ENCODE peak calls at places on chromosome 9, in nine cellular contexts. One of them, this sample, is unnamed.

GRCh38 chr9:105908069-105908468 is 213.7 kb downstream of the TMEM38B start:
- DNase-seq in ovary: no peak
- DNase-seq in fibroblast of mammary gland: no peak
- DNase-seq in cardiac muscle cell: no peak
- DNase-seq in tibial artery: no peak
- DNase-seq in dorsolateral prefrontal cortex: no peak
- DNase-seq in mammary epithelial cell: peak
- DNase-seq in fibroblast of pulmonary artery: no peak
- DNase-seq in foreskin fibroblast: no peak
- DNase-seq in this sample: no peak

GRCh38 chr9:135596211-135596610 is 34.7 kb downstream of the PAEP start:
- DNase-seq in ovary: no peak
- DNase-seq in fibroblast of mammary gland: no peak
- DNase-seq in cardiac muscle cell: peak
- DNase-seq in tibial artery: no peak
- DNase-seq in dorsolateral prefrontal cortex: no peak
- DNase-seq in mammary epithelial cell: no peak
- DNase-seq in fibroblast of pulmonary artery: peak
- DNase-seq in foreskin fibroblast: no peak
- DNase-seq in this sample: no peak

GRCh38 chr9:116074658-116075057 is 78.9 kb upstream of the PAPPA start:
- DNase-seq in ovary: no peak
- DNase-seq in fibroblast of mammary gland: peak
- DNase-seq in cardiac muscle cell: peak
- DNase-seq in tibial artery: no peak
- DNase-seq in dorsolateral prefrontal cortex: no peak
- DNase-seq in mammary epithelial cell: peak
- DNase-seq in fibroblast of pulmonary artery: peak
- DNase-seq in foreskin fibroblast: peak
- DNase-seq in this sample: no peak

GRCh38 chr9:113708821-113709713 is 167.0 kb upstream of the ZNF618 start:
- DNase-seq in ovary: no peak
- DNase-seq in fibroblast of mammary gland: no peak
- DNase-seq in cardiac muscle cell: no peak
- DNase-seq in tibial artery: no peak
- DNase-seq in dorsolateral prefrontal cortex: no peak
- DNase-seq in mammary epithelial cell: no peak
- DNase-seq in fibroblast of pulmonary artery: no peak
- DNase-seq in foreskin fibroblast: no peak
- DNase-seq in this sample: no peak

GRCh38 chr9:110932883-110933282 is 105.4 kb downstream of the LPAR1 start:
- DNase-seq in ovary: no peak
- DNase-seq in fibroblast of mammary gland: no peak
- DNase-seq in cardiac muscle cell: no peak
- DNase-seq in tibial artery: no peak
- DNase-seq in dorsolateral prefrontal cortex: no peak
- DNase-seq in mammary epithelial cell: no peak
- DNase-seq in fibroblast of pulmonary artery: no peak
- DNase-seq in foreskin fibroblast: no peak
- DNase-seq in this sample: no peak

GRCh38 chr9:130692365-130692764 is 1.2 kb upstream of the EXOSC2 start:
- DNase-seq in ovary: peak
- DNase-seq in fibroblast of mammary gland: peak
- DNase-seq in cardiac muscle cell: no peak
- DNase-seq in tibial artery: no peak
- DNase-seq in dorsolateral prefrontal cortex: no peak
- DNase-seq in mammary epithelial cell: no peak
- DNase-seq in fibroblast of pulmonary artery: no peak
- DNase-seq in foreskin fibroblast: no peak
- DNase-seq in this sample: no peak

GRCh38 chr9:74527718-74528117 is 30.6 kb downstream of the RORB start:
- DNase-seq in ovary: no peak
- DNase-seq in fibroblast of mammary gland: no peak
- DNase-seq in cardiac muscle cell: no peak
- DNase-seq in tibial artery: no peak
- DNase-seq in dorsolateral prefrontal cortex: no peak
- DNase-seq in mammary epithelial cell: no peak
- DNase-seq in fibroblast of pulmonary artery: no peak
- DNase-seq in foreskin fibroblast: no peak
- DNase-seq in this sample: no peak

GRCh38 chr9:135739271-135740220 is 37.6 kb downstream of the KCNT1 start:
- DNase-seq in ovary: no peak
- DNase-seq in fibroblast of mammary gland: no peak
- DNase-seq in cardiac muscle cell: no peak
- DNase-seq in tibial artery: no peak
- DNase-seq in dorsolateral prefrontal cortex: no peak
- DNase-seq in mammary epithelial cell: no peak
- DNase-seq in fibroblast of pulmonary artery: no peak
- DNase-seq in foreskin fibroblast: no peak
- DNase-seq in this sample: no peak

GRCh38 chr9:129405089-129405830 is 215.6 kb downstream of the C9orf50 start:
- DNase-seq in ovary: peak
- DNase-seq in fibroblast of mammary gland: no peak
- DNase-seq in cardiac muscle cell: peak
- DNase-seq in tibial artery: no peak
- DNase-seq in dorsolateral prefrontal cortex: no peak
- DNase-seq in mammary epithelial cell: no peak
- DNase-seq in fibroblast of pulmonary artery: peak
- DNase-seq in foreskin fibroblast: no peak
- DNase-seq in this sample: no peak

GRCh38 chr9:133733074-133733408 is 5.1 kb downstream of the SARDH start:
- DNase-seq in ovary: no peak
- DNase-seq in fibroblast of mammary gland: no peak
- DNase-seq in cardiac muscle cell: no peak
- DNase-seq in tibial artery: no peak
- DNase-seq in dorsolateral prefrontal cortex: no peak
- DNase-seq in mammary epithelial cell: no peak
- DNase-seq in fibroblast of pulmonary artery: no peak
- DNase-seq in foreskin fibroblast: no peak
- DNase-seq in this sample: no peak

GRCh38 chr9:5626727-5627634 is 1.9 kb upstream of the RIC1 start:
- DNase-seq in ovary: no peak
- DNase-seq in fibroblast of mammary gland: peak
- DNase-seq in cardiac muscle cell: peak
- DNase-seq in tibial artery: peak
- DNase-seq in dorsolateral prefrontal cortex: no peak
- DNase-seq in mammary epithelial cell: peak
- DNase-seq in fibroblast of pulmonary artery: peak
- DNase-seq in foreskin fibroblast: peak
- DNase-seq in this sample: peak

GRCh38 chr9:5622019-5622418 is 6.9 kb upstream of the RIC1 start:
- DNase-seq in ovary: no peak
- DNase-seq in fibroblast of mammary gland: peak
- DNase-seq in cardiac muscle cell: peak
- DNase-seq in tibial artery: no peak
- DNase-seq in dorsolateral prefrontal cortex: no peak
- DNase-seq in mammary epithelial cell: peak
- DNase-seq in fibroblast of pulmonary artery: peak
- DNase-seq in foreskin fibroblast: peak
- DNase-seq in this sample: no peak

GRCh38 chr9:5621327-5621726 is 7.6 kb upstream of the RIC1 start:
- DNase-seq in ovary: no peak
- DNase-seq in fibroblast of mammary gland: peak
- DNase-seq in cardiac muscle cell: peak
- DNase-seq in tibial artery: no peak
- DNase-seq in dorsolateral prefrontal cortex: no peak
- DNase-seq in mammary epithelial cell: peak
- DNase-seq in fibroblast of pulmonary artery: peak
- DNase-seq in foreskin fibroblast: peak
- DNase-seq in this sample: no peak

GRCh38 chr9:5625916-5626315 is 3.0 kb upstream of the RIC1 start:
- DNase-seq in ovary: no peak
- DNase-seq in fibroblast of mammary gland: no peak
- DNase-seq in cardiac muscle cell: no peak
- DNase-seq in tibial artery: no peak
- DNase-seq in dorsolateral prefrontal cortex: no peak
- DNase-seq in mammary epithelial cell: no peak
- DNase-seq in fibroblast of pulmonary artery: no peak
- DNase-seq in foreskin fibroblast: no peak
- DNase-seq in this sample: no peak

GRCh38 chr9:5624655-5625054 is 4.3 kb upstream of the RIC1 start:
- DNase-seq in ovary: no peak
- DNase-seq in fibroblast of mammary gland: no peak
- DNase-seq in cardiac muscle cell: no peak
- DNase-seq in tibial artery: no peak
- DNase-seq in dorsolateral prefrontal cortex: no peak
- DNase-seq in mammary epithelial cell: no peak
- DNase-seq in fibroblast of pulmonary artery: no peak
- DNase-seq in foreskin fibroblast: no peak
- DNase-seq in this sample: no peak
- H3K4me3 ChIP-seq in ovary: no peak
- H3K4me3 ChIP-seq in fibroblast of mammary gland: no peak
- H3K4me3 ChIP-seq in cardiac muscle cell: no peak
- H3K4me3 ChIP-seq in tibial artery: no peak
- H3K4me3 ChIP-seq in dorsolateral prefrontal cortex: no peak
- H3K4me3 ChIP-seq in mammary epithelial cell: no peak
- H3K4me3 ChIP-seq in fibroblast of pulmonary artery: no peak
- H3K4me3 ChIP-seq in foreskin fibroblast: no peak
- H3K4me3 ChIP-seq in this sample: no peak

GRCh38 chr9:137551656-137552534 is at the start of gene MRPL41:
- DNase-seq in ovary: peak
- DNase-seq in fibroblast of mammary gland: peak
- DNase-seq in cardiac muscle cell: peak
- DNase-seq in tibial artery: peak
- DNase-seq in dorsolateral prefrontal cortex: peak
- DNase-seq in mammary epithelial cell: peak
- DNase-seq in fibroblast of pulmonary artery: peak
- DNase-seq in foreskin fibroblast: peak
- DNase-seq in this sample: peak
- H3K4me3 ChIP-seq in ovary: peak
- H3K4me3 ChIP-seq in fibroblast of mammary gland: peak
- H3K4me3 ChIP-seq in cardiac muscle cell: peak
- H3K4me3 ChIP-seq in tibial artery: peak
- H3K4me3 ChIP-seq in dorsolateral prefrontal cortex: peak
- H3K4me3 ChIP-seq in mammary epithelial cell: peak
- H3K4me3 ChIP-seq in fibroblast of pulmonary artery: peak
- H3K4me3 ChIP-seq in foreskin fibroblast: peak
- H3K4me3 ChIP-seq in this sample: peak

DNA sequence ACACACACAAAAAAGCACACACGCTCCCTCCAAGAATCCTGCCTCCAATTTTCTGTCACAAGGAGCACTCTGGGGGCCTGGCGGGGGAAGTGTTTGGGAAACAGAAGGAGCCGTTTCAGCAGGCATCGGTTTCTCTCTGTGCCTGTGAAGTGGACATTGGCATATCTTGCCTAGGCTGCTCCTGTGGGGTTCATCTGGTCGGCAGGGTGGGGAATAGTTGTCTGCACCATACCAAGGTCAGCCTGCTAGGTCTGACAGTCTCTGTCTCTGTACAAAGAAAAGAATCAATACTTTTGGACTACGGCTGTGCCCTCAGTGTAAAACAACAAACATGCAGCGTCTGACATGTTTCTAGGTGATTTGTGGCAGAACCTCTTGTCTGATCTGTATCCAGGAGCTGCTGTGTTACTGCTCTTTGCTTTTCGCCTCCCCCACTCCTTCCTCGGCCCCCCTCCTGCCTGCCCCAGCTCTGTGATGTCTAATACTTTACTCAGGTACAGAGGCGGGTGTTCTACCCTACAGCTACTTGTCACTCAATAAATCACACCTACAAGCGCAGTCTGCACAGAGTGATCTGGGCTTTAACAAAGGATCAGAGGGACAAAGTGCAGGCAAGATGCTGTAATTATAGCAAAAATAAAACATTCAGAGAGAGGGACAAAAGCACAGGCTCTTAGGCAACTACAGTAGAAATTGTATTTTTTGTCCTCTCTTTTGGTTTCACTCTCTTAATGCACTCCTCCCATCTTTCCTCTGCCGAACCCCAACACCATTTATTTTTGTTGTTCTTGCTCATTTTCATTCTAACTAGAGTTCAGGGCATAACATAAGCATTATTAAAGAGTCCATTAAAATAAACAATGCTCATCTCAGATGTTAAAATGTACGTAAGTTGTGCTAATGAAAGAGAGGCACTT is 216.7 kb downstream of the BNC2 start:
- DNase-seq in ovary: peak
- DNase-seq in fibroblast of mammary gland: no peak
- DNase-seq in cardiac muscle cell: no peak
- DNase-seq in tibial artery: no peak
- DNase-seq in dorsolateral prefrontal cortex: no peak
- DNase-seq in mammary epithelial cell: no peak
- DNase-seq in fibroblast of pulmonary artery: peak
- DNase-seq in foreskin fibroblast: no peak
- DNase-seq in this sample: peak
- H3K4me3 ChIP-seq in ovary: peak
- H3K4me3 ChIP-seq in fibroblast of mammary gland: no peak
- H3K4me3 ChIP-seq in cardiac muscle cell: no peak
- H3K4me3 ChIP-seq in tibial artery: peak
- H3K4me3 ChIP-seq in dorsolateral prefrontal cortex: peak
- H3K4me3 ChIP-seq in mammary epithelial cell: no peak
- H3K4me3 ChIP-seq in fibroblast of pulmonary artery: peak
- H3K4me3 ChIP-seq in foreskin fibroblast: no peak
- H3K4me3 ChIP-seq in this sample: no peak

GRCh38 chr9:137788561-137789294 is 88.9 kb upstream of the CACNA1B start:
- DNase-seq in ovary: peak
- DNase-seq in fibroblast of mammary gland: no peak
- DNase-seq in cardiac muscle cell: no peak
- DNase-seq in tibial artery: no peak
- DNase-seq in dorsolateral prefrontal cortex: no peak
- DNase-seq in mammary epithelial cell: no peak
- DNase-seq in fibroblast of pulmonary artery: no peak
- DNase-seq in foreskin fibroblast: no peak
- DNase-seq in this sample: no peak
- H3K4me3 ChIP-seq in ovary: no peak
- H3K4me3 ChIP-seq in fibroblast of mammary gland: no peak
- H3K4me3 ChIP-seq in cardiac muscle cell: no peak
- H3K4me3 ChIP-seq in tibial artery: no peak
- H3K4me3 ChIP-seq in dorsolateral prefrontal cortex: no peak
- H3K4me3 ChIP-seq in mammary epithelial cell: no peak
- H3K4me3 ChIP-seq in fibroblast of pulmonary artery: no peak
- H3K4me3 ChIP-seq in foreskin fibroblast: no peak
- H3K4me3 ChIP-seq in this sample: no peak

GRCh38 chr9:94921072-94921471 is 194.6 kb downstream of the AOPEP start:
- DNase-seq in ovary: peak
- DNase-seq in fibroblast of mammary gland: peak
- DNase-seq in cardiac muscle cell: peak
- DNase-seq in tibial artery: no peak
- DNase-seq in dorsolateral prefrontal cortex: no peak
- DNase-seq in mammary epithelial cell: peak
- DNase-seq in fibroblast of pulmonary artery: peak
- DNase-seq in foreskin fibroblast: peak
- DNase-seq in this sample: no peak
- H3K4me3 ChIP-seq in ovary: no peak
- H3K4me3 ChIP-seq in fibroblast of mammary gland: no peak
- H3K4me3 ChIP-seq in cardiac muscle cell: no peak
- H3K4me3 ChIP-seq in tibial artery: peak
- H3K4me3 ChIP-seq in dorsolateral prefrontal cortex: no peak
- H3K4me3 ChIP-seq in mammary epithelial cell: no peak
- H3K4me3 ChIP-seq in fibroblast of pulmonary artery: no peak
- H3K4me3 ChIP-seq in foreskin fibroblast: peak
- H3K4me3 ChIP-seq in this sample: no peak

This sample was measured in right atrium auricular region.